ENCODE peak calls at places on chromosomes 11 and 22, in ten cellular contexts. Q is sigmoid colon, B is ecto neural progenitor cell, Z is NCI-H82, E is WTC11, O is activated T-cell treated with anti-CD3 and anti-CD28 coated beads for 48 hours, U is skeletal muscle cell, V is hepatic stellate cell, Y is H7, F is posterior cingulate gyrus. D is an unnamed sample.
A peak's percentile ranks its signal among the peaks of the same experiment; 100 is the strongest.

GRCh38 chr22:44582016-44582415 is 84.0 kb upstream of the RTL6 start:
- DNase-seq in Q (peak; percentile 35), B (peak; percentile 32), Z (no peak), E (no peak), O (no peak), U (no peak), V (no peak), Y (peak; percentile 32), F (peak; percentile 74), D (no peak)

GRCh38 chr11:110148775-110149744 is 55.9 kb downstream of the ZC3H12C start:
- DNase-seq in Q (no peak), B (no peak), Z (no peak), E (no peak), O (no peak), U (no peak), V (peak; percentile 43), Y (no peak), F (no peak), D (peak; percentile 14)

GRCh38 chr11:46718155-46719019 is 626 bp upstream of the F2 start:
- DNase-seq in Q (no peak), B (no peak), Z (no peak), E (no peak), O (no peak), U (no peak), V (no peak), Y (peak; percentile 47), F (peak; percentile 48), D (no peak)

GRCh38 chr11:107858217-107859070 is at the start of gene SLC35F2:
- DNase-seq in Q (peak; percentile 77), B (peak; percentile 80), Z (peak; percentile 90), E (peak; percentile 80), O (peak; percentile 74), U (no peak), V (peak; percentile 55), Y (peak; percentile 88), F (peak; percentile 86), D (peak; percentile 75)

GRCh38 chr11:34214961-34215805 is 109.8 kb downstream of the NAT10 start:
- DNase-seq in Q (no peak), B (no peak), Z (no peak), E (no peak), O (peak; percentile 78), U (no peak), V (no peak), Y (peak; percentile 16), F (no peak), D (no peak)

GRCh38 chr11:133896028-133896427 is 50.7 kb upstream of the SPATA19 start:
- DNase-seq in Q (no peak), B (no peak), Z (no peak), E (no peak), O (no peak), U (no peak), V (no peak), Y (no peak), F (no peak), D (no peak)

GRCh38 chr11:11558352-11558751 is 63.5 kb downstream of the GALNT18 start:
- DNase-seq in Q (no peak), B (no peak), Z (no peak), E (no peak), O (no peak), U (no peak), V (no peak), Y (no peak), F (no peak), D (no peak)

GRCh38 chr11:66983275-66983924 is 8.3 kb downstream of the C11orf86 start:
- DNase-seq in Q (no peak), B (no peak), Z (no peak), E (no peak), O (no peak), U (no peak), V (no peak), Y (no peak), F (no peak), D (no peak)

GRCh38 chr11:110184974-110185597 is 91.9 kb downstream of the ZC3H12C start:
- DNase-seq in Q (no peak), B (no peak), Z (no peak), E (no peak), O (no peak), U (peak; percentile 99), V (no peak), Y (no peak), F (no peak), D (no peak)

GRCh38 chr11:111814106-111814505 is 47.9 kb upstream of the PPP2R1B start:
- DNase-seq in Q (no peak), B (no peak), Z (no peak), E (no peak), O (no peak), U (no peak), V (no peak), Y (no peak), F (no peak), D (no peak)

GRCh38 chr22:36594569-36594968 is 65.6 kb upstream of the EIF3D start:
- DNase-seq in Q (no peak), B (no peak), Z (no peak), E (no peak), O (no peak), U (no peak), V (no peak), Y (no peak), F (peak; percentile 48), D (no peak)

GRCh38 chr11:117143390-117143789 is 697 bp upstream of the PAFAH1B2 start:
- DNase-seq in Q (peak; percentile 82), B (no peak), Z (peak; percentile 66), E (no peak), O (no peak), U (peak; percentile 20), V (peak; percentile 55), Y (peak; percentile 64), F (peak; percentile 87), D (peak; percentile 63)

GRCh38 chr11:128431931-128432330 is 155.4 kb downstream of the ETS1 start:
- DNase-seq in Q (no peak), B (no peak), Z (no peak), E (no peak), O (no peak), U (no peak), V (no peak), Y (no peak), F (no peak), D (no peak)

GRCh38 chr22:20588843-20589581 is 81.6 kb downstream of the MED15 start:
- DNase-seq in Q (no peak), B (no peak), Z (no peak), E (no peak), O (no peak), U (no peak), V (no peak), Y (no peak), F (no peak), D (no peak)

GRCh38 chr11:76347391-76347790 is 33.5 kb downstream of the THAP12 start:
- DNase-seq in Q (no peak), B (no peak), Z (no peak), E (no peak), O (no peak), U (peak; percentile 2), V (no peak), Y (no peak), F (no peak), D (no peak)

GRCh38 chr11:201936-202335 is 5.3 kb downstream of the BET1L start:
- DNase-seq in Q (no peak), B (no peak), Z (peak; percentile 22), E (peak; percentile 6), O (no peak), U (no peak), V (no peak), Y (no peak), F (peak; percentile 17), D (no peak)

GRCh38 chr22:47872761-47873535 is 1110.5 kb downstream of the TBC1D22A start:
- DNase-seq in Q (no peak), B (no peak), Z (no peak), E (no peak), O (no peak), U (no peak), V (no peak), Y (no peak), F (no peak), D (no peak)

GRCh38 chr11:1074244-1075221 is at the start of gene MUC2:
- DNase-seq in Q (peak; percentile 64), B (no peak), Z (no peak), E (peak; percentile 15), O (no peak), U (no peak), V (no peak), Y (peak; percentile 70), F (peak; percentile 84), D (no peak)

GRCh38 chr22:39915295-39915726 is 14.4 kb downstream of the GRAP2 start:
- DNase-seq in Q (no peak), B (no peak), Z (no peak), E (no peak), O (no peak), U (no peak), V (no peak), Y (no peak), F (no peak), D (no peak)

GRCh38 chr11:113992459-113993105 is 17.7 kb downstream of the HTR3A start:
- DNase-seq in Q (no peak), B (no peak), Z (peak; percentile 98), E (no peak), O (no peak), U (no peak), V (no peak), Y (peak; percentile 65), F (no peak), D (no peak)

GRCh38 chr11:71474771-71475483 is 21.9 kb downstream of the NADSYN1 start:
- DNase-seq in Q (peak; percentile 48), B (no peak), Z (no peak), E (no peak), O (no peak), U (no peak), V (no peak), Y (peak; percentile 50), F (peak; percentile 76), D (no peak)

D was measured in AG08396.